ENCODE peak calls at places on chromosomes 11 and 22, in nine cellular contexts. V is psoas muscle; N is spleen; W is IMR-90; A is ovary; J is SJSA1; B is AG04450; R is CD4-positive, CD25-positive, alpha-beta regulatory T cell; T is uterus. G is an unnamed sample.

GRCh38 chr11:134017773-134018430 is 51.0 kb upstream of the JAM3 start:
- DNase-seq in B (no peak), R (no peak), V (no peak), W (no peak), T (no peak), A (no peak), N (peak), J (no peak), G (no peak)

GRCh38 chr11:11073996-11074395 is 216.1 kb upstream of the ZBED5 start:
- DNase-seq in A (no peak), N (no peak), W (no peak), T (no peak), V (no peak), R (no peak), J (no peak), B (no peak), G (no peak)

GRCh38 chr11:100874203-100874602 is 187.1 kb downstream of the ARHGAP42 start:
- DNase-seq in T (no peak), W (no peak), R (no peak), V (no peak), J (no peak), N (no peak), A (no peak), B (no peak), G (no peak)

GRCh38 chr11:17596310-17596669 is 49.2 kb downstream of the OTOG start:
- DNase-seq in V (no peak), R (no peak), W (no peak), T (peak), A (no peak), J (peak), B (no peak), N (peak), G (no peak)

GRCh38 chr11:62881579-62882427 is 1.1 kb downstream of the SLC3A2 start:
- DNase-seq in R (peak), B (peak), J (peak), T (peak), W (peak), V (peak), A (peak), N (peak), G (peak)

GRCh38 chr22:35534091-35534490 is 6.5 kb upstream of the RASD2 start:
- DNase-seq in B (no peak), V (no peak), T (no peak), R (no peak), W (no peak), J (no peak), N (no peak), A (no peak), G (no peak)

GRCh38 chr11:108580645-108581044 is 12.9 kb downstream of the EXPH5 start:
- DNase-seq in N (no peak), B (no peak), V (no peak), A (no peak), J (no peak), R (no peak), W (no peak), T (no peak), G (no peak)

GRCh38 chr22:24968066-24968561 is 15.6 kb downstream of the KIAA1671 start:
- DNase-seq in J (no peak), B (no peak), R (no peak), T (no peak), A (no peak), N (no peak), V (peak), W (no peak), G (no peak)

GRCh38 chr22:38652858-38653257 is 3.3 kb downstream of the FAM227A start:
- DNase-seq in N (no peak), T (no peak), W (no peak), V (no peak), B (no peak), R (no peak), A (no peak), J (no peak), G (no peak)

GRCh38 chr11:114301927-114302326 is 5.7 kb downstream of the NNMT start:
- DNase-seq in A (no peak), B (no peak), W (no peak), V (no peak), N (no peak), J (no peak), R (no peak), T (no peak), G (no peak)

GRCh38 chr11:114302663-114303062 is 6.5 kb downstream of the NNMT start:
- DNase-seq in W (no peak), A (no peak), J (no peak), R (no peak), B (no peak), V (no peak), T (no peak), N (no peak), G (no peak)

GRCh38 chr11:114301088-114301487 is 4.9 kb downstream of the NNMT start:
- DNase-seq in J (no peak), N (no peak), V (no peak), B (no peak), W (no peak), R (no peak), A (no peak), T (no peak), G (no peak)

GRCh38 chr11:114304969-114305368 is 8.8 kb downstream of the NNMT start:
- DNase-seq in V (no peak), J (no peak), A (no peak), T (no peak), R (no peak), N (no peak), W (no peak), B (no peak), G (no peak)

GRCh38 chr11:114304065-114304464 is 7.9 kb downstream of the NNMT start:
- DNase-seq in B (no peak), A (no peak), W (no peak), V (no peak), T (no peak), R (no peak), N (no peak), J (no peak), G (no peak)
- H3K4me3 ChIP-seq in B (no peak), A (no peak), W (no peak), V (peak), T (no peak), R (no peak), N (no peak), J (no peak), G (peak)

GRCh38 chr11:9380773-9381172 is 3.7 kb upstream of the IPO7 start:
- DNase-seq in N (no peak), T (no peak), V (no peak), W (no peak), J (no peak), R (no peak), A (no peak), B (no peak), G (no peak)
- H3K27ac ChIP-seq in N (no peak), T (no peak), V (no peak), W (no peak), J (no peak), R (no peak), A (no peak), B (no peak), G (no peak)

DNA sequence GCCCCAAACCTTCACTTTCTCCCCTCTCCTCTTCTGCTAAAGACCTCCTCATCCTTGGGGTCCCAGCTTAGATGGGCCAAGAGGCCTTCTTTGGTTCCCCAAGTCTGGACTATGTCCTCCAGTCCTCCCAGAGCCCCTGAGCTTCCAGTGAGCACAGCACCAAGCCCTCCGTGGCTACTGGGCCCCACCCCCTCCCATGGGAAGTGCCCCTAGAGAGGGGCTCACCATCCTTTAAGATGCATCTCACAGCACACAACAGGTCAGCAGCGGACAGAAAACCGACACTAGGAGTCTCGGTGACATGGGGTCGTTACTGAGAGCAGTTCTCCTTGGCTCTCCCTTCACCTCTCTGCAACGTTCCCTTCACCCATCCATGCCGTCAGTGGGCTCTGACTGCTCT is 2.7 kb downstream of the LRRC32 start:
- DNase-seq in R (no peak), V (no peak), N (peak), A (no peak), W (no peak), J (no peak), B (no peak), T (peak), G (peak)
- H3K4me3 ChIP-seq in R (peak), V (peak), N (peak), A (no peak), W (no peak), J (no peak), B (no peak), T (no peak), G (peak)

GRCh38 chr11:126467471-126467870 is 112.0 kb downstream of the ST3GAL4 start:
- DNase-seq in A (no peak), T (no peak), W (no peak), J (no peak), R (no peak), V (no peak), B (no peak), N (no peak), G (no peak)

GRCh38 chr11:126468102-126468521 is 112.6 kb downstream of the ST3GAL4 start:
- DNase-seq in J (no peak), R (no peak), N (peak), A (no peak), B (no peak), T (no peak), W (no peak), V (no peak), G (no peak)

GRCh38 chr11:126465573-126466287 is 110.2 kb downstream of the ST3GAL4 start:
- DNase-seq in A (no peak), T (no peak), N (peak), B (no peak), R (no peak), J (no peak), W (no peak), V (no peak), G (no peak)

GRCh38 chr11:126467046-126467370 is 111.5 kb downstream of the ST3GAL4 start:
- DNase-seq in V (no peak), J (no peak), W (no peak), B (no peak), R (no peak), A (no peak), T (no peak), N (no peak), G (no peak)

GRCh38 chr11:126466288-126467045 is 111.0 kb downstream of the ST3GAL4 start:
- DNase-seq in V (no peak), N (no peak), R (no peak), W (no peak), T (no peak), B (no peak), A (no peak), J (no peak), G (no peak)
- H3K27ac ChIP-seq in V (no peak), N (peak), R (peak), W (no peak), T (no peak), B (no peak), A (no peak), J (no peak), G (peak)

GRCh38 chr11:65858354-65859133 is 564 bp upstream of the CFL1 start:
- DNase-seq in N (peak), J (no peak), B (no peak), A (no peak), W (no peak), T (no peak), V (no peak), R (no peak), G (no peak)
- H3K4me3 ChIP-seq in N (peak), J (peak), B (peak), A (peak), W (peak), T (peak), V (peak), R (peak), G (peak)

GRCh38 chr11:96315476-96315875 is 27.5 kb downstream of the MAML2 start:
- DNase-seq in T (no peak), V (no peak), N (no peak), W (no peak), J (no peak), B (no peak), A (no peak), R (no peak), G (no peak)

GRCh38 chr11:96311120-96311568 is 31.9 kb downstream of the MAML2 start:
- DNase-seq in B (no peak), A (no peak), J (no peak), T (no peak), W (peak), N (no peak), V (no peak), R (no peak), G (no peak)

GRCh38 chr11:96310236-96310635 is 32.8 kb downstream of the MAML2 start:
- DNase-seq in A (no peak), N (no peak), W (no peak), J (no peak), B (no peak), V (no peak), R (no peak), T (no peak), G (no peak)

GRCh38 chr11:96314326-96315050 is 28.5 kb downstream of the MAML2 start:
- DNase-seq in J (peak), A (no peak), R (no peak), N (no peak), V (no peak), W (peak), B (no peak), T (no peak), G (no peak)

GRCh38 chr11:96313163-96313562 is 29.8 kb downstream of the MAML2 start:
- DNase-seq in T (no peak), B (no peak), R (no peak), J (no peak), W (no peak), V (no peak), N (no peak), A (no peak), G (no peak)
- H3K27ac ChIP-seq in T (no peak), B (no peak), R (no peak), J (peak), W (peak), V (no peak), N (no peak), A (no peak), G (no peak)

GRCh38 chr11:44305643-44306468 is 4.1 kb downstream of the ALX4 start:
- DNase-seq in A (no peak), B (no peak), N (peak), T (no peak), J (no peak), R (no peak), V (no peak), W (no peak), G (peak)

GRCh38 chr11:44307340-44308099 is 2.4 kb downstream of the ALX4 start:
- DNase-seq in V (no peak), T (no peak), A (no peak), J (no peak), N (no peak), W (no peak), R (no peak), B (no peak), G (no peak)

GRCh38 chr11:44308256-44308922 is 1.6 kb downstream of the ALX4 start:
- DNase-seq in V (no peak), B (no peak), W (no peak), N (no peak), J (no peak), A (no peak), T (no peak), R (no peak), G (no peak)

GRCh38 chr11:44305149-44305642 is 4.7 kb downstream of the ALX4 start:
- DNase-seq in V (no peak), A (no peak), W (no peak), B (no peak), R (no peak), T (no peak), J (no peak), N (no peak), G (no peak)

DNA sequence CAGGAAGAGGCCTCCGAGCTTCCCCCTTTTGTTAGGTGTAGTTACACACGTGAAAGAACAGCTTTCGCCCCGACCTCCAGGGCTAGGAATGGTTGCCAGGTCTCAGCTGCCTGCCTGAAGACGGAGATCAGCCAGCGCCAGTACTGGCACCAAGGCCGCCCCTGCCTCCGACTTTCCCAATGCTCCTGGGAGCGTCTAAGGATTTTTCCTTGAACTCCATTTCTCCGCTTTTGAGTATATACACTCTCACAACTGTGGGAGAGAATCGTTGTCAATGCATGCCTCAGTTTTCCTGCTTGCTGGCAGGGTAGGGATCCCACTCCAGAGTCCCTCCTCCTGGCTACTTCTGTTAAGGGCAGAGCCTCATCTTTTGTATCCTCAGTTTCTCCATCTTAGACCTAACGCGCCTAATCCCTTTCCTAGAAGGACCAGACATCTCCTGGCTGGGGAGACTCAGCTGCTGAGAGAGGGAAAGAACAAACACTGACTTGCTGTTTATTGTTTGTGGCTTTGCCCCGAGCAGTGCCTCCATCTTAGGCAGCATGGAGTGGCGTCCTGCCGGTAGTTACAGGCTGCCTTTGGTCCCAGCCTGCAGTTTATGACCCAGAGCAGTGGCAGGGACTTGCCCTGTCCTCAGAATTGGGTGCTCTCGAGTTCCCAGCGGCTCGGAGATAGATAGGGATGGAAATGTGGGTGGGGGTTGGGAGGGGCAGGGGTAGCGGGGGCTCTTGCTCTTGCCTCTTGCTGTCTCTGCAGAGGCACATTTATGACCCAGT is 3.3 kb downstream of the ALX4 start:
- DNase-seq in B (no peak), N (no peak), W (no peak), A (no peak), J (no peak), V (no peak), T (no peak), R (no peak), G (no peak)
- H3K4me3 ChIP-seq in B (no peak), N (peak), W (no peak), A (no peak), J (peak), V (no peak), T (no peak), R (no peak), G (peak)

DNA sequence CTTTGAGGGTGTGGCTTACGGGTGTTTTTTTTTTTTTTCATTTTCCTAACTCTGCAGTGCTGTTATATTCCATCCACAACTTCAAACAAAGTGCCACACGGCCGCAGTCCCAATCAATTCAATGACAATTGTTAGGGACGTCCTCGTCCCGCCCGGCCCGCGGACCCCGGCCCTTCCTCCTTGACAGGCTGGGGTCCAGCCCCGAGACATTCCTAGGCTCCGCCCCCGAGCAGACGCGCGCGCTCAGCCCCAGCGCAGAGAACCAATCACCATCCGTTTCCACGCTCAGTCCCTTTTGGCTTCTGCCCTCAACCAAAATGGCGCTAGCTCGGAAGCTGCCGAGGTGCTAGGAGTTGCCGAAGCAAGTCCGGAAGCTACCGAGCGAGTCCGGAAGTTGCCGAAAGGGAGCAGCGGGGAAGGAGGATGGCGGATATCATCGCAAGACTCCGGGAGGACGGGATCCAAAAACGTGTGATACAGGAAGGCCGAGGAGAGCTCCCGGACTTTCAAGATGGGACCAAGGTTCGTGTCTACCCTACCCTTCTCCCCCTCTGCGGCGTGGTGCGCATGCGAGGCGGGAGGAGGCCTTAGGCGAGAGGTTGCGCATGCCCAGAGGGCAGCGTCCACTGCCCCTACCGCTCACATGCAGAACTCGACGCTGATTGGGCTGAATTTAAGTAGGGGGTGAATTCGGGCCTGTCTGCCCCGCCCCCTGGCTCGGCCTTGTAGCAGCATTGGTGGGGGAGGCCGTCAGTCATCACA is at the start of gene AIP:
- DNase-seq in B (peak), W (peak), R (peak), N (peak), V (peak), T (peak), A (peak), J (peak), G (peak)
- H3K27ac ChIP-seq in B (peak), W (peak), R (peak), N (peak), V (peak), T (peak), A (peak), J (peak), G (peak)

GRCh38 chr11:96306933-96307747 is 35.9 kb downstream of the MAML2 start:
- DNase-seq in T (peak), A (peak), B (peak), J (peak), N (no peak), W (peak), R (no peak), V (peak), G (no peak)
- H3K4me3 ChIP-seq in T (peak), A (peak), B (peak), J (peak), N (no peak), W (peak), R (peak), V (peak), G (peak)